ENCODE peak calls at places on chromosomes 7 and 10, in four cellular contexts. I is left cardiac atrium; F is activated T-cell treated with anti-CD3 and anti-CD28 coated beads, Interleukin-2, amount 50 U/mL, for 1 hour; O is T follicular helper cell. N is an unnamed sample.
A peak's percentile ranks its signal among the peaks of the same experiment; 100 is the strongest.

GRCh38 chr7:145909956-145910611 is 206.5 kb upstream of the CNTNAP2 start:
- DNase-seq in I (no peak), F (no peak), O (no peak), N (no peak)

GRCh38 chr7:75819711-75820110 is 6.1 kb upstream of the CCL24 start:
- DNase-seq in F (no peak), O (no peak), I (no peak), N (no peak)

GRCh38 chr10:46231087-46231486 is 55.7 kb upstream of the ANTXRL start:
- DNase-seq in I (no peak), F (peak; percentile 13), O (no peak), N (no peak)

GRCh38 chr7:17530741-17531417 is 232.4 kb downstream of the AHR start:
- DNase-seq in I (no peak), F (no peak), O (no peak), N (no peak)

GRCh38 chr7:10121641-10122040 is 852.0 kb upstream of the PHF14 start:
- DNase-seq in O (no peak), F (no peak), I (no peak), N (peak; percentile 80)

GRCh38 chr10:33571616-33572015 is 237.1 kb upstream of the NRP1 start:
- DNase-seq in F (no peak), O (no peak), I (no peak), N (no peak)

GRCh38 chr7:45653209-45653907 is 79.2 kb downstream of the ADCY1 start:
- DNase-seq in I (no peak), O (no peak), F (no peak), N (no peak)

GRCh38 chr10:34109952-34110702 is 705.0 kb downstream of the PARD3 start:
- DNase-seq in I (no peak), F (no peak), O (no peak), N (no peak)

GRCh38 chr10:60896715-60897114 is 47.3 kb downstream of the RHOBTB1 start:
- DNase-seq in F (no peak), O (no peak), I (no peak), N (no peak)

GRCh38 chr7:106766551-106766950 is 98.5 kb upstream of the PIK3CG start:
- DNase-seq in F (no peak), I (no peak), O (no peak), N (no peak)

GRCh38 chr10:88101666-88102065 is 238.2 kb downstream of the PTEN start:
- DNase-seq in O (no peak), I (no peak), F (no peak), N (no peak)

GRCh38 chr10:96366508-96366907 is 7.7 kb upstream of the OPALIN start:
- DNase-seq in O (no peak), I (no peak), F (no peak), N (no peak)

GRCh38 chr10:80413152-80413996 is 5.0 kb downstream of the PRXL2A start:
- DNase-seq in I (peak; percentile 34), F (no peak), O (no peak), N (no peak)

GRCh38 chr10:88983206-88983605 is 7.4 kb upstream of the FAS start:
- DNase-seq in F (no peak), O (no peak), I (no peak), N (no peak)

GRCh38 chr7:73701357-73701995 is 18.0 kb downstream of the STX1A start:
- DNase-seq in F (peak; percentile 42), O (no peak), I (no peak), N (no peak)

GRCh38 chr10:86362129-86362527 is 4.5 kb downstream of the GRID1 start:
- DNase-seq in F (no peak), O (no peak), I (no peak), N (no peak)

GRCh38 chr10:101284171-101285092 is 55.2 kb upstream of the LBX1 start:
- DNase-seq in O (no peak), I (no peak), F (no peak), N (no peak)

GRCh38 chr7:193538-194256 is 1.3 kb downstream of the FAM20C start:
- DNase-seq in I (no peak), O (no peak), F (no peak), N (no peak)

GRCh38 chr7:158583143-158583542 is 4.5 kb downstream of the PTPRN2 start:
- DNase-seq in F (no peak), O (no peak), I (no peak), N (no peak)

GRCh38 chr10:86361134-86362128 is 5.2 kb downstream of the GRID1 start:
- DNase-seq in O (no peak), F (no peak), I (no peak), N (no peak)

GRCh38 chr10:119290301-119291036 is 83.1 kb downstream of the GRK5 start:
- DNase-seq in F (no peak), I (no peak), O (no peak), N (no peak)

GRCh38 chr10:122113161-122113944 is 124.4 kb downstream of the TACC2 start:
- DNase-seq in F (no peak), O (no peak), I (peak; percentile 84), N (no peak)

GRCh38 chr7:50349963-50350944 is 45.7 kb downstream of the IKZF1 start:
- DNase-seq in F (peak; percentile 70), O (peak; percentile 52), I (no peak), N (no peak)

GRCh38 chr7:17546206-17546998 is 247.9 kb downstream of the AHR start:
- DNase-seq in F (no peak), I (no peak), O (no peak), N (no peak)

GRCh38 chr10:103086799-103087198 is 106.3 kb downstream of the NT5C2 start:
- DNase-seq in F (no peak), I (no peak), O (no peak), N (no peak)

GRCh38 chr10:16950686-16951681 is 133.8 kb upstream of the RSU1 start:
- DNase-seq in I (peak; percentile 25), O (no peak), F (no peak), N (no peak)

N was measured in NCI-H748 treated with DMSO at 0.1 percent for 48 hours.